ENCODE peak calls at places on chromosomes 1 and 21, in five cellular contexts. R, E, Y, I and Z are unnamed samples.

GRCh38 chr1:54543729-54544496 is 4.1 kb upstream of the ACOT11 start:
- DNase-seq in R (no peak), E (no peak), Y (no peak), I (peak; percentile 23), Z (no peak)

GRCh38 chr1:157960773-157961172 is 32.7 kb upstream of the KIRREL1 start:
- DNase-seq in R (no peak), E (no peak), Y (no peak), I (no peak), Z (no peak)

GRCh38 chr1:15836772-15837669 is 10.5 kb upstream of the SPEN start:
- DNase-seq in R (no peak), E (peak; percentile 43), Y (peak; percentile 61), I (no peak), Z (no peak)

GRCh38 chr1:35640380-35641232 is 720 bp downstream of the PSMB2 start:
- DNase-seq in R (no peak), E (no peak), Y (no peak), I (no peak), Z (no peak)

GRCh38 chr1:222606757-222607156 is 11.1 kb upstream of the MIA3 start:
- DNase-seq in R (no peak), E (no peak), Y (no peak), I (no peak), Z (no peak)

GRCh38 chr1:71118086-71118485 is 37.3 kb upstream of the ZRANB2 start:
- DNase-seq in R (no peak), E (no peak), Y (no peak), I (no peak), Z (no peak)

GRCh38 chr1:178942285-178943218 is 71.7 kb upstream of the ANGPTL1 start:
- DNase-seq in R (no peak), E (no peak), Y (peak; percentile 24), I (no peak), Z (no peak)

GRCh38 chr21:31915566-31915965 is 42.7 kb downstream of the HUNK start:
- DNase-seq in R (no peak), E (no peak), Y (no peak), I (no peak), Z (no peak)

GRCh38 chr1:22291926-22292788 is 149.3 kb upstream of the WNT4 start:
- DNase-seq in R (no peak), E (no peak), Y (no peak), I (no peak), Z (peak; percentile 11)